ENCODE peak calls at places on chromosomes 11 and 22, in four cellular contexts. One of them, this sample, is unnamed.

GRCh38 chr11:62013266-62014157 is 46.1 kb upstream of the FTH1 start:
- DNase-seq in skeletal muscle cell: no peak
- DNase-seq in COR-L47: no peak
- DNase-seq in bronchial epithelial cell: peak; percentile 46
- DNase-seq in this sample: no peak

GRCh38 chr11:72924568-72925190 is 110.5 kb downstream of the ATG16L2 start:
- DNase-seq in skeletal muscle cell: no peak
- DNase-seq in bronchial epithelial cell: peak; percentile 43
- DNase-seq in COR-L47: peak; percentile 19
- DNase-seq in this sample: peak; percentile 5

GRCh38 chr11:81819462-81819861 is 914.2 kb downstream of the FAM181B start:
- DNase-seq in bronchial epithelial cell: no peak
- DNase-seq in skeletal muscle cell: no peak
- DNase-seq in COR-L47: no peak
- DNase-seq in this sample: no peak

GRCh38 chr22:49668402-49668801 is 159.3 kb downstream of the BRD1 start:
- DNase-seq in COR-L47: no peak
- DNase-seq in bronchial epithelial cell: no peak
- DNase-seq in skeletal muscle cell: no peak
- DNase-seq in this sample: no peak

GRCh38 chr22:43273902-43274484 is 69.2 kb downstream of the SCUBE1 start:
- DNase-seq in bronchial epithelial cell: peak; percentile 42
- DNase-seq in COR-L47: peak; percentile 32
- DNase-seq in skeletal muscle cell: no peak
- DNase-seq in this sample: no peak

GRCh38 chr22:48976556-48977535 is 850.8 kb downstream of the BRD1 start:
- DNase-seq in bronchial epithelial cell: no peak
- DNase-seq in skeletal muscle cell: no peak
- DNase-seq in COR-L47: no peak
- DNase-seq in this sample: no peak

GRCh38 chr22:46592390-46592872 is 27.8 kb upstream of the GRAMD4 start:
- DNase-seq in skeletal muscle cell: peak; percentile 53
- DNase-seq in bronchial epithelial cell: no peak
- DNase-seq in COR-L47: no peak
- DNase-seq in this sample: no peak

GRCh38 chr11:33734441-33735165 is 1.6 kb downstream of the CD59 start:
- DNase-seq in bronchial epithelial cell: peak; percentile 59
- DNase-seq in COR-L47: no peak
- DNase-seq in skeletal muscle cell: no peak
- DNase-seq in this sample: no peak

GRCh38 chr22:22408731-22409696 is 99.5 kb downstream of the ZNF280B start:
- DNase-seq in skeletal muscle cell: no peak
- DNase-seq in bronchial epithelial cell: peak; percentile 11
- DNase-seq in COR-L47: peak; percentile 27
- DNase-seq in this sample: peak; percentile 37

GRCh38 chr11:111081021-111081511 is 164.5 kb upstream of the POU2AF2 start:
- DNase-seq in skeletal muscle cell: no peak
- DNase-seq in COR-L47: no peak
- DNase-seq in bronchial epithelial cell: no peak
- DNase-seq in this sample: no peak

GRCh38 chr11:45880772-45881570 is 4.5 kb upstream of the MAPK8IP1 start:
- DNase-seq in skeletal muscle cell: no peak
- DNase-seq in COR-L47: peak; percentile 67
- DNase-seq in bronchial epithelial cell: no peak
- DNase-seq in this sample: no peak

GRCh38 chr11:1738380-1738779 is 12.0 kb downstream of the IFITM10 start:
- DNase-seq in bronchial epithelial cell: no peak
- DNase-seq in skeletal muscle cell: no peak
- DNase-seq in COR-L47: no peak
- DNase-seq in this sample: no peak